ENCODE peak calls at places on chromosomes 12 and 14, in five cellular contexts. Z is stomach, F is breast epithelium, N is upper lobe of left lung, X is suprapubic skin. J is an unnamed sample.

GRCh38 chr12:122333142-122334087 is 67.1 kb upstream of the VPS33A start:
- DNase-seq in Z (no peak), F (no peak), N (no peak), X (no peak), J (no peak)

GRCh38 chr12:57233357-57234232 is 4.1 kb downstream of the SHMT2 start:
- DNase-seq in Z (no peak), F (no peak), N (no peak), X (no peak), J (no peak)

GRCh38 chr12:130258863-130259262 is 78.8 kb upstream of the PIWIL1 start:
- DNase-seq in Z (no peak), F (no peak), N (no peak), X (no peak), J (no peak)

GRCh38 chr14:97785495-97785894 is 988.3 kb downstream of the VRK1 start:
- DNase-seq in Z (no peak), F (no peak), N (no peak), X (no peak), J (no peak)

GRCh38 chr14:21917699-21918436 is 244.2 kb upstream of the OR4E1 start:
- DNase-seq in Z (peak; percentile 53), F (no peak), N (no peak), X (no peak), J (no peak)

GRCh38 chr12:15556411-15556810 is 232.8 kb downstream of the EPS8 start:
- DNase-seq in Z (no peak), F (no peak), N (no peak), X (no peak), J (no peak)

GRCh38 chr14:32820686-32821085 is 118.0 kb upstream of the NPAS3 start:
- DNase-seq in Z (no peak), F (no peak), N (no peak), X (no peak), J (no peak)

GRCh38 chr14:90788031-90788430 is 28.2 kb downstream of the TTC7B start:
- DNase-seq in Z (no peak), F (no peak), N (no peak), X (no peak), J (no peak)

GRCh38 chr12:102690267-102690666 is 209.9 kb upstream of the IGF1 start:
- DNase-seq in Z (peak; percentile 27), F (no peak), N (no peak), X (no peak), J (no peak)

GRCh38 chr14:34715108-34715863 is 893 bp upstream of the CFL2 start:
- DNase-seq in Z (no peak), F (no peak), N (no peak), X (no peak), J (no peak)

GRCh38 chr12:91189526-91189925 is 6.9 kb upstream of the DCN start:
- DNase-seq in Z (no peak), F (no peak), N (no peak), X (no peak), J (no peak)

GRCh38 chr12:100795193-100796179 is 910 bp downstream of the ANO4 start:
- DNase-seq in Z (no peak), F (no peak), N (no peak), X (no peak), J (no peak)

GRCh38 chr12:52551466-52551865 is 1.5 kb downstream of the KRT71 start:
- DNase-seq in Z (no peak), F (no peak), N (no peak), X (no peak), J (no peak)

GRCh38 chr12:105740970-105741725 is 397.6 kb downstream of the NUAK1 start:
- DNase-seq in Z (no peak), F (peak; percentile 53), N (no peak), X (no peak), J (peak; percentile 87)

GRCh38 chr12:109650808-109651207 is 62.8 kb upstream of the FAM222A start:
- DNase-seq in Z (no peak), F (no peak), N (no peak), X (no peak), J (no peak)

GRCh38 chr14:76773956-76774355 is 12.7 kb downstream of the VASH1 start:
- DNase-seq in Z (no peak), F (peak; percentile 12), N (no peak), X (no peak), J (no peak)

DNA sequence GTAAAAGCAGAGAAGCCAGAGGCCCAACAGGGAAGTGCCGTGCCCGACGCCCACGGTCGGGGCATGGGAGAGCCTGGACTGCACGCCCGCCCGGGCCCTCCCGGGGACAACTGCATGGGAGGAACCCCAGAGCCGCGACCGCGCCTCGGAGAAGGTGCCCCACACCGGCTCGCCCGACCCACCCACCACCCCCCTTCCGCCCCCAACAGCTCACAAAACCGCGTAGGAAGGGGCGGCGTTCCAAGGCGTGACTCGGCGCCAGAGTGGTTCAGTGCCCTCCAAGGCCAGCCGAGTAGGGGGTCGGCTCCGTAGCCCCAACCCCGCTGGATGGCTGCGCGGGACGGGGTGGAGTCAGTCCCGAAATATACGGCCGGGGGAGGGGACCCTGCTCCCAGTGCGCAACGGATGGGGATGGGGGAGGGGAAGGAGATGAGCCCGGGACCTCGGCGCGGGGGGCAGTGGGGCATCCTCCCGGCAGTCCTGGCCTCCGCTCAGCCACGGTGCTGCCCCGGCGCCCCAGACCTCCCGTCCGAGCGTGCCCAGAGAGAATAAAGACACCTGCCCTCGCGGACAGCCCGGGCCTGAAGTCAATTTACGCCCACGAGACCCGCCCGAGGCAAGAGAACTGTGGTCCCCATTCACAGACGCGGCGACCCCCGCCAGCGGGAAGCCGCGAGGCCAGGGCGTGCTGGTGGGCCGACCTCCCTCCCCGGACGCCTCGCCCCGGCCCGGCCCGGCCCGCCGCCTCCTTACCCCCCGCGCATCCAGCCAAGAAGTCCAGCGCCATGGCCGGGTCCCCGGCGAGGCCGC is 593 bp downstream of the SLC25A29 start:
- DNase-seq in Z (peak; percentile 43), F (no peak), N (peak; percentile 90), X (no peak), J (no peak)
- TF ChIP-seq POLR2AphosphoS5 in Z (no peak), F (no peak), N (no peak), X (no peak), J (no peak)

GRCh38 chr12:49160415-49160814 is 28.5 kb downstream of the TUBA1A start:
- DNase-seq in Z (no peak), F (no peak), N (no peak), X (no peak), J (no peak)
- H3K4me3 ChIP-seq in Z (no peak overlapping the region), F (no peak overlapping the region), N (no peak overlapping the region), X (no peak overlapping the region), J (no peak overlapping the region)

DNA sequence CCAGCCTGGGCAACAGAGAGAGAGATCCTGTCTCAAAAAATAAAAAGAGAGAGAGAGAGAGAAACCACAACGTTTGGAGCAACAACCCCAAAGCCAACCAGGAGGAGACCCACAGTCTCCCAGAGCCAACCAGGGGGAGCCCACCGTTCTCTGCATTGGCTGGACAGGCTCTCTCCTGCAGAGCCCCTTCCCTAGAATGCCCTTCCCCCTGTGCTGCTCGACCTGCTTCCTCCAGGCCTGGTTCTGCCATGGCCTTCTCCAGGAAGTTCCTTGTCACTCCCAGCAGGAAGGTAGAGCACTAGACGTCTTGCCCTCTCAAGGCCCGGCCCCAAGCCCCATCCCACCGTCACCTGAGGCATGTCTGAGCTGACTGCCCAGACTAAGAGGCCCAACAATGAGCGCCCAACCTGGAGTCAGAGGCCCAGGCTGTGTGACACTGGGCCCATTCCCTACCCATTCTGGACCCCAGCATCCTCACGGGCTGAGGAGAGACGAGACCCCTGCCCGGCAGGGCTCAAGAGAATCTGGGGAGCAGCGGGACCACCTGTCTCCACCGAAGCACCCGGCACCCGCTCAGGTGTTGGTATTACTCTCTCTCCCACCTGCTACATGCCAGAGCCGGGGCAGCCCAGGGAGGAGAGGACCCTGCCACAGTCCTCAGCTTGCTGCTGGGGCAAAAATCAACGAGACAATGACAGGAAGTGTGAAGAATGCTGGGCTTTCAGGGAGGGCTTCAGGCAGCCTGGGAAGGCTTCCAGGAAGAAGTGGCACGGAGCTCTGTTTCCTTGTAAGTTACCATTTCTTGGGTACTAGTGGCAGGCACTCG is 61.2 kb downstream of the DIO3 start:
- DNase-seq in Z (no peak), F (no peak), N (no peak), X (no peak), J (peak; percentile 78)
- H3K27ac ChIP-seq in Z (no peak overlapping the region), F (no peak overlapping the region), N (no peak overlapping the region), X (no peak overlapping the region), J (no peak overlapping the region)

GRCh38 chr14:94483071-94483451 is 7.1 kb upstream of the SERPINA9 start:
- DNase-seq in Z (no peak), F (no peak), N (no peak), X (no peak), J (no peak)

GRCh38 chr14:94486883-94487282 is 10.9 kb upstream of the SERPINA9 start:
- DNase-seq in Z (no peak), F (no peak), N (no peak), X (no peak), J (no peak)

GRCh38 chr14:94483729-94484275 is 7.8 kb upstream of the SERPINA9 start:
- DNase-seq in Z (no peak), F (no peak), N (no peak), X (no peak), J (no peak)

GRCh38 chr14:94485944-94486841 is 10.2 kb upstream of the SERPINA9 start:
- DNase-seq in Z (peak; percentile 62), F (peak; percentile 59), N (peak; percentile 88), X (peak; percentile 71), J (no peak)

DNA sequence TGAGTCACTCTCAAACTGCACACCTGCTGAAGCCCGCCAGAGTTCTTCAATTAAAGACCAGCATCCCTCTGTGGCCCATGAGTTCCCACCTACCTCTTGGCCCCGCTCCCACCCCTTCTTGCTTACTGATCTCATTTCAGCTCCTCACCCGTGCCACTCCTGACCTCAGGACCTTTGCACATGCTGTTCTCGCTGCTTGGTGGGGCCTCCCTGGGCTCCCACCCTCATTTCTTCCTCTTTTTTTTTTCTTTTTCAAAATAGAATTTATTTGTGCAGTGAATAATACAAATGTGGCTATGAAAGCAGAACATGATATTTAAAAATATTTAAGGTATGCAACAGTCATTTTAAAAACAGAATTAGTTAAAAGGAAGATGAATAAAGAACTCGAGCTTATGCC is 8.5 kb upstream of the SERPINA9 start:
- DNase-seq in Z (no peak), F (no peak), N (no peak), X (no peak), J (no peak)
- TF ChIP-seq POLR2AphosphoS5 in Z (no peak), F (no peak), N (no peak), X (no peak), J (no peak)

GRCh38 chr14:80055912-80056801 is 155.1 kb downstream of the DIO2 start:
- DNase-seq in Z (peak; percentile 27), F (peak; percentile 20), N (no peak), X (no peak), J (no peak)
- H3K4me3 ChIP-seq in Z (no peak overlapping the region), F (no peak overlapping the region), N (no peak overlapping the region), X (no peak overlapping the region), J (no peak overlapping the region)